ENCODE peak calls at places on chromosomes 2 and 18, in four cellular contexts. U is IMR-90, M is neuronal stem cell, F is trophoblast cell. Q is an unnamed sample.

GRCh38 chr2:159960413-159960812 is 102.0 kb downstream of the PLA2R1 start:
- DNase-seq in U (peak), M (no peak), F (peak), Q (peak)

GRCh38 chr2:75375646-75376582 is 176.6 kb upstream of the TACR1 start:
- DNase-seq in U (peak), F (no peak), M (no peak), Q (no peak)

GRCh38 chr2:55985406-55985805 is 61.8 kb upstream of the EFEMP1 start:
- DNase-seq in U (no peak), M (no peak), F (no peak), Q (no peak)

GRCh38 chr2:42906557-42907380 is 114.4 kb upstream of the HAAO start:
- DNase-seq in F (peak), U (peak), M (peak), Q (peak)

GRCh38 chr18:52394602-52395001 is 54.6 kb downstream of the DCC start:
- DNase-seq in M (no peak), U (no peak), F (no peak), Q (no peak)

GRCh38 chr18:47260924-47261701 is 9.7 kb upstream of the SKOR2 start:
- DNase-seq in M (no peak), U (no peak), F (no peak), Q (peak)

GRCh38 chr18:44840053-44840826 is 159.6 kb downstream of the SETBP1 start:
- DNase-seq in U (no peak), M (no peak), F (no peak), Q (no peak)

GRCh38 chr2:152402780-152403388 is 67.9 kb downstream of the FMNL2 start:
- DNase-seq in U (no peak), M (no peak), F (no peak), Q (no peak)

GRCh38 chr2:47174731-47175361 is 19.7 kb upstream of the STPG4 start:
- DNase-seq in U (peak), M (no peak), F (peak), Q (peak)

GRCh38 chr2:146321175-146321574 is 1523.7 kb upstream of the ACVR2A start:
- DNase-seq in U (peak), F (no peak), M (no peak), Q (no peak)

GRCh38 chr18:3037423-3037915 is 24.5 kb upstream of the LPIN2 start:
- DNase-seq in F (peak), U (peak), M (no peak), Q (peak)

GRCh38 chr2:97950329-97951154 is 45.2 kb downstream of the TMEM131 start:
- DNase-seq in F (peak), M (no peak), U (peak), Q (no peak)

GRCh38 chr2:158205215-158205614 is 103.5 kb downstream of the UPP2 start:
- DNase-seq in U (no peak), M (no peak), F (no peak), Q (no peak)

GRCh38 chr2:170928036-170928823 is 823 bp upstream of the GORASP2 start:
- DNase-seq in F (peak), M (no peak), U (peak), Q (peak)

GRCh38 chr18:56358608-56359007 is 279.8 kb downstream of the TXNL1 start:
- DNase-seq in U (no peak), F (no peak), M (no peak), Q (peak)

GRCh38 chr2:130824492-130825061 is 12.1 kb upstream of the ARHGEF4 start:
- DNase-seq in F (peak), M (no peak), U (peak), Q (peak)

GRCh38 chr2:27135471-27135955 is 1.1 kb upstream of the PREB start:
- DNase-seq in U (no peak), M (no peak), F (peak), Q (no peak)

GRCh38 chr2:217935901-217936684 is 66.7 kb downstream of the TNS1 start:
- DNase-seq in M (no peak), F (no peak), U (peak), Q (no peak)

GRCh38 chr2:236089271-236090026 is 78.7 kb downstream of the GBX2 start:
- DNase-seq in U (no peak), F (no peak), M (no peak), Q (no peak)

GRCh38 chr2:26534098-26534864 is 56.4 kb upstream of the OTOF start:
- DNase-seq in M (no peak), F (no peak), U (no peak), Q (no peak)

GRCh38 chr2:157444643-157445040 is 753 bp upstream of the CYTIP start:
- DNase-seq in F (no peak), M (no peak), U (no peak), Q (no peak)

GRCh38 chr2:68710756-68711155 is 23.9 kb upstream of the ARHGAP25 start:
- DNase-seq in M (no peak), U (no peak), F (no peak), Q (no peak)

GRCh38 chr2:28681216-28681981 is 70.2 kb upstream of the PPP1CB start:
- DNase-seq in M (no peak), U (peak), F (peak), Q (no peak)

GRCh38 chr2:21026479-21027282 is 17.2 kb downstream of the APOB start:
- DNase-seq in U (no peak), F (no peak), M (no peak), Q (no peak)

GRCh38 chr2:41965886-41966285 is 81.9 kb upstream of the PKDCC start:
- DNase-seq in M (no peak), F (no peak), U (no peak), Q (no peak)

GRCh38 chr2:187918996-187919821 is 365.0 kb upstream of the TFPI start:
- DNase-seq in M (no peak), F (no peak), U (no peak), Q (no peak)

GRCh38 chr2:177611310-177611886 is 218.8 kb downstream of the AGPS start:
- DNase-seq in U (no peak), M (no peak), F (no peak), Q (peak)

GRCh38 chr2:135532581-135532980 is 1.3 kb downstream of the R3HDM1 start:
- DNase-seq in M (no peak), U (no peak), F (no peak), Q (no peak)

GRCh38 chr2:212451786-212452200 is 86.8 kb downstream of the ERBB4 start:
- DNase-seq in U (peak), M (peak), F (peak), Q (peak)

GRCh38 chr2:226738821-226739507 is 60.7 kb downstream of the IRS1 start:
- DNase-seq in F (no peak), U (no peak), M (peak), Q (peak)
- H3K27ac ChIP-seq in F (no peak), U (no peak), M (peak), Q (no peak)

DNA sequence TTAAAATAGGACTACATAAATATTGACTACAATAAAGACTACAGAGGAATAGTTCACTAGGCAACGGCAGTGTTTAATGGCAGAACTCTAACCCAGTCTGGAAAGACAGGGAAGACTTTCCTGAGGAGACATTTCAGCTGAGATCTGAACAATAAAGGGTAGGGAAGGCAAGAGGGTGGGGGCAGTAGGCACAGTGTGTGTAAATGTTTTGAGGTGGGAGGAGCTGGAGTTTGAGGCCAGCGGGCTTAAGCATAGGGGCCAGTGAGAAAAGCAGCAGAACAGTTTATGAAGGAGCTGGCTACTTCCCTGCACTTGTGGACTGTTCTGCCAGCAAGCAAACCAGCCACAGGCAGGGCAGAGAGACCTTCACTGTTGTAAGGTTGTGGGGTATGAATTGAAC is 76.6 kb upstream of the UGP2 start:
- DNase-seq in U (no peak), M (no peak), F (no peak), Q (no peak)
- H3K4me3 ChIP-seq in U (no peak), M (no peak), F (no peak), Q (no peak)

GRCh38 chr2:17540813-17541513 is 467 bp downstream of the VSNL1 start:
- DNase-seq in F (no peak), U (no peak), M (no peak), Q (no peak)
- H2BK120ac ChIP-seq in F (no peak), U (no peak), M (no peak), Q (no peak)

GRCh38 chr18:79507076-79507545 is 111.4 kb downstream of the NFATC1 start:
- DNase-seq in U (no peak), M (no peak), F (no peak), Q (no peak)
- H3K27ac ChIP-seq in U (no peak), M (no peak), F (no peak), Q (peak)

DNA sequence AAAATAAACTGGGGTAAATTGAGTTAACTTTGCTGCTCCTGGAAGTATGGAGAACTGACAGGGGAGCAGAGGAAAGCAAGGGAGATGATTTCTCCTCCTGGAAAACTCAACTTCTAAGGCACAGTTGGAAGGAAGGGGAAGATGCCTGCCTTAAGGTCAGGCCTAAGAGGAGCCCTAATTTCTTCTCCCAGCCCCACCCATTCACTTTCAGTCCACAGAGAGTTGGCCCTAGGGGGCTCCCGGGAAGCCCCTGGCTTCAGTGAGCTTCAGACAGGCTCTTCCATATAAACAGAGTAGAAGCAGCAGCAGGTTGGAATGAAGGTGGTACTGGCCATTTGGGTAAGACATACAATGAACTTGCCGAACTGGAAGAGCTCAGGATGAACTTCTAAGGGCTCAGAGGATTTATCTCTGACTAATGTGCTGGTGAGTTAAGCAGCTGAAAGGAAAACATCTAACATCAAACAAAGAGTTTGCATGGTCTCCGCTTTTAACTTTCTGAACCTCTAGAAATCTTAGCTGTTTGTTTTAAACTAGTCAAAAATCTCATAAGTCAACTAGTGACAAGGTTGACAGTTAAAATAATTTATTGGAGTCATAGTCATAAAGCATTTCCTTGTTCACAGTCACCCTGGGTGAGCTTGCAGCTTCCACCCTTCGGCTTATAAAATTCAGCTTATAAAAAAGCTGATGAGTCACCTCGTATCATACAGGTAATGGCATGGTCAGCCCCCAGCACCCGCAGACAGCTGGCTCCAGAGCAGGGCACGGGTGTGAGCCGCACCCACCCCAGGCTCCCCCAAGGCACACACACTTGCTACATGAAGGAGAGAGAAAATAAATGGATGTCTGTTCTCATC is 9.8 kb downstream of the MALL start:
- DNase-seq in U (peak), F (peak), M (no peak), Q (no peak)
- H3K4me3 ChIP-seq in U (no peak), F (no peak), M (no peak), Q (no peak)

Q was measured in mesendoderm.